ENCODE peak calls at places on chromosomes 3 and 15, in eight cellular contexts. R is amygdala; X is stimulated activated CD4-positive, alpha-beta T cell treated with anti-CD3 and anti-CD28 coated beads, Interleukin-15, amount 100 ng/mL, for 24 hours; B is GM19239; O is activated CD4-positive, alpha-beta T cell treated with anti-CD3 and anti-CD28 coated beads, Interleukin-2, amount 50 U/mL, for 48 hours; N is mucosa of descending colon; A is B cell; J is T47D. W is an unnamed sample.

GRCh38 chr15:35986072-35986666 is 440.2 kb upstream of the DPH6 start:
- DNase-seq in N (no peak), R (no peak), A (no peak), O (no peak), X (no peak), B (no peak), J (no peak), W (no peak)

GRCh38 chr15:68191555-68191954 is 13.6 kb downstream of the CALML4 start:
- DNase-seq in O (no peak), X (no peak), B (no peak), N (no peak), A (no peak), R (no peak), J (no peak), W (no peak)

GRCh38 chr3:72487946-72488735 is 360.1 kb downstream of the SHQ1 start:
- DNase-seq in B (no peak), O (no peak), N (no peak), X (no peak), R (no peak), J (no peak), A (no peak), W (no peak)

GRCh38 chr3:19994796-19995195 is 17.3 kb downstream of the PP2D1 start:
- DNase-seq in A (no peak), J (no peak), B (no peak), X (no peak), O (no peak), R (no peak), N (no peak), W (no peak)

GRCh38 chr3:51668756-51669155 is 2.3 kb upstream of the TEX264 start:
- DNase-seq in B (no peak), X (no peak), J (no peak), R (no peak), A (no peak), O (no peak), N (no peak), W (no peak)

GRCh38 chr15:74294010-74294409 is 57.9 kb downstream of the CCDC33 start:
- DNase-seq in R (no peak), B (no peak), X (no peak), O (no peak), A (no peak), J (no peak), N (no peak), W (no peak)

GRCh38 chr3:45555666-45556065 is 38.9 kb upstream of the LIMD1 start:
- DNase-seq in J (no peak), O (no peak), N (no peak), B (no peak), X (no peak), A (no peak), R (no peak), W (no peak)

GRCh38 chr3:71973337-71974030 is 188.5 kb upstream of the PROK2 start:
- DNase-seq in X (no peak), B (no peak), J (no peak), N (no peak), A (no peak), R (no peak), O (no peak), W (no peak)

GRCh38 chr15:58830556-58830955 is 59.5 kb downstream of the MINDY2 start:
- DNase-seq in X (no peak), B (no peak), R (no peak), O (no peak), J (no peak), N (no peak), A (no peak), W (no peak)

GRCh38 chr3:73235768-73236167 is 174.3 kb downstream of the EBLN2 start:
- DNase-seq in A (no peak), J (no peak), O (no peak), B (no peak), R (no peak), X (no peak), N (no peak), W (no peak)

GRCh38 chr15:68725736-68726135 is 95.0 kb downstream of the ANP32A start:
- DNase-seq in B (no peak), X (no peak), N (peak), J (no peak), R (no peak), A (no peak), O (no peak), W (no peak)

GRCh38 chr3:98454929-98455328 is 8.1 kb upstream of the OR5K1 start:
- DNase-seq in R (no peak), O (no peak), J (no peak), X (no peak), B (no peak), A (no peak), N (no peak), W (no peak)

GRCh38 chr15:56757884-56758283 is 24.6 kb upstream of the ZNF280D start:
- DNase-seq in A (no peak), N (no peak), R (no peak), X (no peak), J (no peak), O (no peak), B (no peak), W (no peak)

GRCh38 chr3:112096176-112096575 is 10.0 kb downstream of the C3orf52 start:
- DNase-seq in B (no peak), N (no peak), J (no peak), X (no peak), R (no peak), A (no peak), O (no peak), W (no peak)

GRCh38 chr3:40701016-40701588 is 176.3 kb downstream of the ZNF621 start:
- DNase-seq in B (no peak), J (no peak), X (no peak), N (no peak), R (no peak), A (no peak), O (no peak), W (no peak)

GRCh38 chr3:43104039-43104438 is 1.8 kb downstream of the POMGNT2 start:
- DNase-seq in N (no peak), O (no peak), B (no peak), J (no peak), R (no peak), A (no peak), X (no peak), W (no peak)

GRCh38 chr3:93843981-93844380 is 129.7 kb downstream of the PROS1 start:
- DNase-seq in O (no peak), A (no peak), J (no peak), X (no peak), R (no peak), N (no peak), B (no peak), W (no peak)

GRCh38 chr3:9809615-9810356 is at the start of gene TTLL3:
- DNase-seq in B (peak), A (peak), J (peak), O (peak), X (peak), N (peak), R (no peak), W (peak)

GRCh38 chr15:43253431-43254403 is 13.0 kb downstream of the TGM5 start:
- DNase-seq in B (no peak), J (no peak), O (peak), N (no peak), R (no peak), A (peak), X (peak), W (peak)

GRCh38 chr15:86830304-86830703 is 750.6 kb downstream of the AGBL1 start:
- DNase-seq in R (no peak), X (peak), O (no peak), N (no peak), B (no peak), J (no peak), A (no peak), W (no peak)

GRCh38 chr3:170555329-170555728 is 30.5 kb downstream of the SLC7A14 start:
- DNase-seq in J (no peak), A (no peak), R (no peak), B (no peak), O (no peak), N (no peak), X (no peak), W (no peak)

GRCh38 chr15:68871507-68871906 is 50.8 kb upstream of the ANP32A start:
- DNase-seq in B (no peak), X (no peak), A (no peak), R (no peak), O (no peak), N (no peak), J (no peak), W (no peak)

GRCh38 chr3:179898024-179898423 is 138.7 kb downstream of the PEX5L start:
- DNase-seq in R (no peak), N (no peak), J (no peak), O (peak), A (peak), B (peak), X (peak), W (peak)

GRCh38 chr3:192899540-192899982 is 18.1 kb downstream of the MB21D2 start:
- DNase-seq in N (no peak), X (no peak), O (no peak), A (no peak), B (no peak), R (no peak), J (no peak), W (no peak)

GRCh38 chr3:46368569-46368968 is 2.2 kb upstream of the CCR5 start:
- DNase-seq in J (no peak), X (peak), A (peak), B (no peak), N (peak), R (no peak), O (peak), W (peak)

GRCh38 chr3:28799084-28799483 is 450.5 kb upstream of the AZI2 start:
- DNase-seq in B (no peak), O (no peak), J (no peak), X (no peak), A (no peak), N (no peak), R (no peak), W (no peak)

GRCh38 chr3:178719036-178719635 is 182.9 kb downstream of the KCNMB2 start:
- DNase-seq in R (no peak), A (no peak), X (no peak), J (no peak), O (no peak), N (no peak), B (no peak), W (no peak)